ENCODE peak calls at places on chromosomes 7 and 10, in five cellular contexts. One of them, this sample, is unnamed.

GRCh38 chr10:61733358-61733940 is 70.7 kb downstream of the CABCOCO1 start:
- DNase-seq in cardiac fibroblast: peak
- DNase-seq in Panc1: peak
- DNase-seq in AG10803: peak
- DNase-seq in GM12865: peak
- DNase-seq in this sample: no peak

GRCh38 chr10:5708356-5708755 is 23.7 kb downstream of the TASOR2 start:
- DNase-seq in cardiac fibroblast: no peak
- DNase-seq in Panc1: no peak
- DNase-seq in AG10803: no peak
- DNase-seq in GM12865: no peak
- DNase-seq in this sample: no peak

GRCh38 chr7:93016085-93016471 is 101.7 kb downstream of the SAMD9 start:
- DNase-seq in cardiac fibroblast: peak
- DNase-seq in Panc1: no peak
- DNase-seq in AG10803: peak
- DNase-seq in GM12865: no peak
- DNase-seq in this sample: no peak

GRCh38 chr10:32372000-32372875 is 25.3 kb upstream of the EPC1 start:
- DNase-seq in cardiac fibroblast: peak
- DNase-seq in Panc1: no peak
- DNase-seq in AG10803: no peak
- DNase-seq in GM12865: peak
- DNase-seq in this sample: no peak

GRCh38 chr10:127715782-127716378 is 21.1 kb upstream of the FOXI2 start:
- DNase-seq in cardiac fibroblast: peak
- DNase-seq in Panc1: peak
- DNase-seq in AG10803: peak
- DNase-seq in GM12865: peak
- DNase-seq in this sample: no peak

GRCh38 chr7:53237344-53237913 is 202.0 kb downstream of the POM121L12 start:
- DNase-seq in cardiac fibroblast: no peak
- DNase-seq in Panc1: no peak
- DNase-seq in AG10803: no peak
- DNase-seq in GM12865: no peak
- DNase-seq in this sample: no peak

GRCh38 chr10:132248455-132249231 is 59.1 kb downstream of the STK32C start:
- DNase-seq in cardiac fibroblast: peak
- DNase-seq in Panc1: no peak
- DNase-seq in AG10803: peak
- DNase-seq in GM12865: no peak
- DNase-seq in this sample: no peak

GRCh38 chr10:24513155-24513554 is 210.5 kb downstream of the ARHGAP21 start:
- DNase-seq in cardiac fibroblast: peak
- DNase-seq in Panc1: no peak
- DNase-seq in AG10803: peak
- DNase-seq in GM12865: peak
- DNase-seq in this sample: no peak

GRCh38 chr7:100545636-100546128 is 6.7 kb downstream of the AGFG2 start:
- DNase-seq in cardiac fibroblast: peak
- DNase-seq in Panc1: peak
- DNase-seq in AG10803: peak
- DNase-seq in GM12865: peak
- DNase-seq in this sample: peak

GRCh38 chr7:27933691-27934565 is 194.0 kb downstream of the TAX1BP1 start:
- DNase-seq in cardiac fibroblast: peak
- DNase-seq in Panc1: no peak
- DNase-seq in AG10803: peak
- DNase-seq in GM12865: no peak
- DNase-seq in this sample: no peak

GRCh38 chr10:108775911-108776475 is 1147.3 kb downstream of the XPNPEP1 start:
- DNase-seq in cardiac fibroblast: peak
- DNase-seq in Panc1: no peak
- DNase-seq in AG10803: peak
- DNase-seq in GM12865: no peak
- DNase-seq in this sample: no peak

GRCh38 chr10:113610636-113611601 is 52.9 kb downstream of the NRAP start:
- DNase-seq in cardiac fibroblast: no peak
- DNase-seq in Panc1: no peak
- DNase-seq in AG10803: no peak
- DNase-seq in GM12865: no peak
- DNase-seq in this sample: no peak

GRCh38 chr10:122014652-122015248 is 25.8 kb downstream of the TACC2 start:
- DNase-seq in cardiac fibroblast: no peak
- DNase-seq in Panc1: no peak
- DNase-seq in AG10803: no peak
- DNase-seq in GM12865: no peak
- DNase-seq in this sample: no peak

GRCh38 chr10:130914377-130914776 is 397.1 kb downstream of the TCERG1L start:
- DNase-seq in cardiac fibroblast: no peak
- DNase-seq in Panc1: no peak
- DNase-seq in AG10803: no peak
- DNase-seq in GM12865: no peak
- DNase-seq in this sample: no peak

GRCh38 chr10:74967850-74968620 is 141.6 kb downstream of the KAT6B start:
- DNase-seq in cardiac fibroblast: peak
- DNase-seq in Panc1: no peak
- DNase-seq in AG10803: no peak
- DNase-seq in GM12865: no peak
- DNase-seq in this sample: no peak

GRCh38 chr10:80411267-80411668 is 2.9 kb downstream of the PRXL2A start:
- DNase-seq in cardiac fibroblast: no peak
- DNase-seq in Panc1: no peak
- DNase-seq in AG10803: no peak
- DNase-seq in GM12865: no peak
- DNase-seq in this sample: no peak

GRCh38 chr10:127125331-127125730 is 71.1 kb downstream of the INSYN2A start:
- DNase-seq in cardiac fibroblast: no peak
- DNase-seq in Panc1: no peak
- DNase-seq in AG10803: no peak
- DNase-seq in GM12865: no peak
- DNase-seq in this sample: no peak

GRCh38 chr10:92688927-92689662 is 660 bp upstream of the HHEX start:
- DNase-seq in cardiac fibroblast: peak
- DNase-seq in Panc1: no peak
- DNase-seq in AG10803: no peak
- DNase-seq in GM12865: peak
- DNase-seq in this sample: no peak

GRCh38 chr7:45543470-45543869 is 30.7 kb upstream of the ADCY1 start:
- DNase-seq in cardiac fibroblast: no peak
- DNase-seq in Panc1: no peak
- DNase-seq in AG10803: no peak
- DNase-seq in GM12865: no peak
- DNase-seq in this sample: no peak

GRCh38 chr7:148747274-148747673 is 48.6 kb downstream of the CUL1 start:
- DNase-seq in cardiac fibroblast: no peak
- DNase-seq in Panc1: no peak
- DNase-seq in AG10803: no peak
- DNase-seq in GM12865: peak
- DNase-seq in this sample: no peak

GRCh38 chr7:132002343-132002968 is 446.0 kb upstream of the PODXL start:
- DNase-seq in cardiac fibroblast: no peak
- DNase-seq in Panc1: no peak
- DNase-seq in AG10803: no peak
- DNase-seq in GM12865: no peak
- DNase-seq in this sample: no peak

GRCh38 chr10:100140070-100140469 is 45.8 kb downstream of the ERLIN1 start:
- DNase-seq in cardiac fibroblast: no peak
- DNase-seq in Panc1: no peak
- DNase-seq in AG10803: no peak
- DNase-seq in GM12865: no peak
- DNase-seq in this sample: no peak

GRCh38 chr10:35600193-35600592 is 4.9 kb upstream of the GJD4 start:
- DNase-seq in cardiac fibroblast: peak
- DNase-seq in Panc1: no peak
- DNase-seq in AG10803: no peak
- DNase-seq in GM12865: no peak
- DNase-seq in this sample: no peak

GRCh38 chr10:95517536-95518454 is 43.4 kb downstream of the SORBS1 start:
- DNase-seq in cardiac fibroblast: peak
- DNase-seq in Panc1: no peak
- DNase-seq in AG10803: peak
- DNase-seq in GM12865: no peak
- DNase-seq in this sample: no peak

GRCh38 chr10:34615770-34616169 is 199.3 kb downstream of the PARD3 start:
- DNase-seq in cardiac fibroblast: peak
- DNase-seq in Panc1: no peak
- DNase-seq in AG10803: no peak
- DNase-seq in GM12865: no peak
- DNase-seq in this sample: no peak

GRCh38 chr10:132449051-132449825 is 52.2 kb downstream of the PWWP2B start:
- DNase-seq in cardiac fibroblast: no peak
- DNase-seq in Panc1: no peak
- DNase-seq in AG10803: peak
- DNase-seq in GM12865: no peak
- DNase-seq in this sample: no peak

GRCh38 chr10:74118794-74119193 is 31.8 kb downstream of the AP3M1 start:
- DNase-seq in cardiac fibroblast: peak
- DNase-seq in Panc1: no peak
- DNase-seq in AG10803: no peak
- DNase-seq in GM12865: no peak
- DNase-seq in this sample: no peak

GRCh38 chr10:71584902-71585578 is 134.5 kb downstream of the C10orf105 start:
- DNase-seq in cardiac fibroblast: no peak
- DNase-seq in Panc1: no peak
- DNase-seq in AG10803: no peak
- DNase-seq in GM12865: no peak
- DNase-seq in this sample: no peak

GRCh38 chr7:119105381-119105780 is 880.9 kb downstream of the ANKRD7 start:
- DNase-seq in cardiac fibroblast: no peak
- DNase-seq in Panc1: no peak
- DNase-seq in AG10803: no peak
- DNase-seq in GM12865: no peak
- DNase-seq in this sample: no peak

GRCh38 chr7:83546586-83546985 is 102.4 kb downstream of the SEMA3E start:
- DNase-seq in cardiac fibroblast: peak
- DNase-seq in Panc1: no peak
- DNase-seq in AG10803: peak
- DNase-seq in GM12865: no peak
- DNase-seq in this sample: no peak

GRCh38 chr7:37211097-37211496 is 237.6 kb downstream of the ELMO1 start:
- DNase-seq in cardiac fibroblast: peak
- DNase-seq in Panc1: no peak
- DNase-seq in AG10803: peak
- DNase-seq in GM12865: no peak
- DNase-seq in this sample: peak

GRCh38 chr7:5255832-5256231 is 26.9 kb upstream of the SLC29A4 start:
- DNase-seq in cardiac fibroblast: no peak
- DNase-seq in Panc1: no peak
- DNase-seq in AG10803: no peak
- DNase-seq in GM12865: no peak
- DNase-seq in this sample: no peak

GRCh38 chr10:92102601-92103213 is 179.1 kb downstream of the BTAF1 start:
- DNase-seq in cardiac fibroblast: no peak
- DNase-seq in Panc1: no peak
- DNase-seq in AG10803: no peak
- DNase-seq in GM12865: no peak
- DNase-seq in this sample: no peak

GRCh38 chr10:130109796-130110235 is 814 bp downstream of the C10orf143 start:
- DNase-seq in cardiac fibroblast: peak
- DNase-seq in Panc1: peak
- DNase-seq in AG10803: peak
- DNase-seq in GM12865: peak
- DNase-seq in this sample: peak

GRCh38 chr10:132898391-132899053 is 43.8 kb downstream of the CFAP46 start:
- DNase-seq in cardiac fibroblast: no peak
- DNase-seq in Panc1: no peak
- DNase-seq in AG10803: no peak
- DNase-seq in GM12865: no peak
- DNase-seq in this sample: no peak

GRCh38 chr7:39413866-39414668 is 152.1 kb upstream of the YAE1 start:
- DNase-seq in cardiac fibroblast: peak
- DNase-seq in Panc1: no peak
- DNase-seq in AG10803: peak
- DNase-seq in GM12865: peak
- DNase-seq in this sample: no peak
- TF ChIP-seq CTCF in cardiac fibroblast: no peak
- TF ChIP-seq CTCF in Panc1: peak
- TF ChIP-seq CTCF in AG10803: no peak
- TF ChIP-seq CTCF in GM12865: peak
- TF ChIP-seq CTCF in this sample: no peak

GRCh38 chr10:124092270-124093075 is 925 bp downstream of the CHST15 start:
- DNase-seq in cardiac fibroblast: peak
- DNase-seq in Panc1: no peak
- DNase-seq in AG10803: no peak
- DNase-seq in GM12865: peak
- DNase-seq in this sample: no peak
- TF ChIP-seq CTCF in cardiac fibroblast: no peak
- TF ChIP-seq CTCF in Panc1: no peak
- TF ChIP-seq CTCF in AG10803: no peak
- TF ChIP-seq CTCF in GM12865: no peak
- TF ChIP-seq CTCF in this sample: no peak

GRCh38 chr10:119025336-119025735 is 4.2 kb upstream of the NANOS1 start:
- DNase-seq in cardiac fibroblast: peak
- DNase-seq in Panc1: no peak
- DNase-seq in AG10803: peak
- DNase-seq in GM12865: no peak
- DNase-seq in this sample: no peak
- TF ChIP-seq CTCF in cardiac fibroblast: no peak
- TF ChIP-seq CTCF in Panc1: no peak
- TF ChIP-seq CTCF in AG10803: peak
- TF ChIP-seq CTCF in GM12865: no peak
- TF ChIP-seq CTCF in this sample: no peak

GRCh38 chr7:77989981-77990566 is 191.5 kb downstream of the PHTF2 start:
- DNase-seq in cardiac fibroblast: no peak
- DNase-seq in Panc1: no peak
- DNase-seq in AG10803: no peak
- DNase-seq in GM12865: peak
- DNase-seq in this sample: no peak
- TF ChIP-seq CTCF in cardiac fibroblast: no peak
- TF ChIP-seq CTCF in Panc1: peak
- TF ChIP-seq CTCF in AG10803: no peak
- TF ChIP-seq CTCF in GM12865: peak
- TF ChIP-seq CTCF in this sample: no peak

DNA sequence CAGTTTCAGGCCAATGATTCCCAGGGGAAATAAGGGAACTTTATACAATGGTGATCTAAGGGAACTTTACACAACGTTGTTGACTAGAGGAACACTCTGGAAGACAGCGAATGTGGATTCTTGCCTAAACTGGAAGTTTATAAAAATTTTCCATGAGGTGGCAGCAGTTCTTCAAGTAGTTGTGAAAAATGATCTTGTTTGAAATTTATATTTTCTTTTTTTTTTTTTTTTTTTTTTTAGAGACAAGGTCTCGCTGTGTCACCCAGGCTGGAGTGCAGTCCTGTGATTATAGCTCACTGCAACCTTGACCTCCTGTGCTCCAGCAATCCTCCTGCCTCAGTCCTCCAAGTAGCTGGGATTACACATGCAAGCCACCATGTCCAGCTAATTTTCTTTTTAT is 32.1 kb upstream of the GTF2I start:
- DNase-seq in cardiac fibroblast: peak
- DNase-seq in Panc1: no peak
- DNase-seq in AG10803: peak
- DNase-seq in GM12865: no peak
- DNase-seq in this sample: no peak
- TF ChIP-seq CTCF in cardiac fibroblast: peak
- TF ChIP-seq CTCF in Panc1: no peak
- TF ChIP-seq CTCF in AG10803: peak
- TF ChIP-seq CTCF in GM12865: no peak
- TF ChIP-seq CTCF in this sample: no peak